ENCODE peak calls at places on chromosomes 13 and 19, in seven cellular contexts. D is T-helper 2 cell; G is AG08395; W is AG09319; P is stimulated activated CD8-positive, alpha-beta memory T cell treated with anti-CD3 and anti-CD28 coated beads, Interleukin-7, amount 100 ng/mL, for 1 hour; I is PC-3; Q is kidney tubule cell. A is an unnamed sample.

GRCh38 chr19:24140099-24140498 is 53.1 kb downstream of the ZNF254 start:
- DNase-seq in D (no peak), G (peak), W (peak), P (no peak), I (peak), Q (peak), A (no peak)

GRCh38 chr19:18867751-18868150 is 28.2 kb downstream of the CERS1 start:
- DNase-seq in D (no peak), G (no peak), W (no peak), P (no peak), I (no peak), Q (no peak), A (no peak)

GRCh38 chr19:29546583-29547190 is 20.9 kb downstream of the VSTM2B start:
- DNase-seq in D (no peak), G (no peak), W (no peak), P (no peak), I (no peak), Q (no peak), A (no peak)

GRCh38 chr19:16359074-16359473 is 34.4 kb downstream of the KLF2 start:
- DNase-seq in D (no peak), G (no peak), W (no peak), P (no peak), I (no peak), Q (no peak), A (no peak)

GRCh38 chr19:48596679-48597465 is 9.7 kb upstream of the SPACA4 start:
- DNase-seq in D (peak), G (no peak), W (no peak), P (no peak), I (no peak), Q (peak), A (no peak)

GRCh38 chr19:16920816-16921529 is 32.2 kb downstream of the F2RL3 start:
- DNase-seq in D (no peak), G (peak), W (no peak), P (no peak), I (peak), Q (peak), A (peak)

GRCh38 chr13:109214393-109214792 is 572.0 kb downstream of the IRS2 start:
- DNase-seq in D (no peak), G (no peak), W (no peak), P (no peak), I (no peak), Q (no peak), A (no peak)

GRCh38 chr19:56294557-56294956 is 20.1 kb downstream of the ZSCAN5A start:
- DNase-seq in D (no peak), G (no peak), W (no peak), P (no peak), I (peak), Q (peak), A (no peak)

GRCh38 chr13:114140131-114140908 is 7.9 kb upstream of the RASA3 start:
- DNase-seq in D (peak), G (no peak), W (no peak), P (no peak), I (no peak), Q (no peak), A (no peak)

A was measured in hepatic stellate cell.